ENCODE peak calls at places on chromosome 1, in six cellular contexts. K, V, M, F, W and Q are unnamed samples. For H3K4me1, the result is how much of the 10 kb centered on the place peaks cover.

GRCh38 chr1:106290805-106291537 is 765.5 kb upstream of the PRMT6 start:
- DNase-seq in V (no peak), F (no peak), M (no peak), W (no peak), K (no peak), Q (no peak)

GRCh38 chr1:240719953-240720700 is 108.2 kb upstream of the GREM2 start:
- DNase-seq in M (no peak), F (no peak), K (no peak), W (no peak), V (no peak), Q (no peak)

GRCh38 chr1:154157520-154158306 is 2.8 kb upstream of the NUP210L start:
- DNase-seq in V (no peak), F (no peak), M (peak), K (no peak), W (no peak), Q (no peak)

GRCh38 chr1:74502432-74502831 is 10.0 kb downstream of the LRRC53 start:
- DNase-seq in W (no peak), M (peak), F (no peak), V (no peak), K (no peak), Q (peak)

GRCh38 chr1:47752048-47752451 is 245.1 kb downstream of the TRABD2B start:
- DNase-seq in V (peak), W (peak), K (peak), M (no peak), F (no peak), Q (peak)

GRCh38 chr1:15201221-15201620 is 45.8 kb upstream of the FHAD1 start:
- DNase-seq in W (no peak), V (no peak), K (no peak), M (no peak), F (no peak), Q (no peak)

GRCh38 chr1:112083487-112083886 is 94.0 kb upstream of the KCND3 start:
- DNase-seq in K (no peak), W (no peak), F (no peak), M (no peak), V (no peak), Q (no peak)

GRCh38 chr1:19057182-19057779 is 100.8 kb upstream of the IFFO2 start:
- DNase-seq in V (no peak), F (no peak), K (no peak), M (no peak), W (no peak), Q (no peak)

GRCh38 chr1:14570514-14570913 is 28.0 kb upstream of the KAZN start:
- DNase-seq in F (no peak), V (no peak), M (no peak), W (no peak), K (no peak), Q (no peak)

GRCh38 chr1:43570307-43570706 is 39.6 kb downstream of the PTPRF start:
- DNase-seq in M (no peak), K (no peak), V (no peak), F (no peak), W (no peak), Q (no peak)

GRCh38 chr1:36530791-36531190 is 48.1 kb upstream of the CSF3R start:
- DNase-seq in M (no peak), W (no peak), F (no peak), K (no peak), V (peak), Q (no peak)

GRCh38 chr1:224368409-224368808 is 11.7 kb downstream of the CNIH4 start:
- DNase-seq in W (no peak), K (no peak), M (no peak), V (no peak), F (no peak), Q (no peak)

GRCh38 chr1:175373786-175374623 is 181.4 kb upstream of the KIAA0040 start:
- DNase-seq in V (no peak), F (peak), K (no peak), M (peak), W (peak), Q (peak)
- TF ChIP-seq CTCF in V (peak), F (peak), K (peak), M (peak), W (peak), Q (peak)

DNA sequence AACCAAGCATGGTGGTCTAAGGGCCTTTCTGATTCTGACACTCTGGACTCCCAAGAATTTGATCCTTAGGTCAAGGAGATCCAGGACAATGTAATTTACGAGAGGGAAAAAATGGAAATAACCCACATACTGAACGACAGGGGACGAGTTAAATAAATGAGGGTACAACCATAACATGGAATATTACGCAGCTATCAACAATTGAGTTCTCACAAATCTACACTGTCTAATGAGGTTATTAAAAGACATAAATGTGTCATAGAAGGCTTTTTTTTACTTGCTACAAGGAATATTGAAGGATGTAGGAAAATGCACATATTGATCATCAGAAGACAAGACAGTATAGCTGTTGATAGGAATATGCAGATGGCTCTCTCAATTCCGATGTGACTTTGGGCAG is 23.8 kb downstream of the SDC3 start:
- DNase-seq in F (no peak), W (no peak), M (no peak), V (no peak), K (no peak), Q (no peak)
- TF ChIP-seq POLR2A in F (no peak), W (no peak), M (no peak), V (no peak), K (no peak), Q (no peak)

DNA sequence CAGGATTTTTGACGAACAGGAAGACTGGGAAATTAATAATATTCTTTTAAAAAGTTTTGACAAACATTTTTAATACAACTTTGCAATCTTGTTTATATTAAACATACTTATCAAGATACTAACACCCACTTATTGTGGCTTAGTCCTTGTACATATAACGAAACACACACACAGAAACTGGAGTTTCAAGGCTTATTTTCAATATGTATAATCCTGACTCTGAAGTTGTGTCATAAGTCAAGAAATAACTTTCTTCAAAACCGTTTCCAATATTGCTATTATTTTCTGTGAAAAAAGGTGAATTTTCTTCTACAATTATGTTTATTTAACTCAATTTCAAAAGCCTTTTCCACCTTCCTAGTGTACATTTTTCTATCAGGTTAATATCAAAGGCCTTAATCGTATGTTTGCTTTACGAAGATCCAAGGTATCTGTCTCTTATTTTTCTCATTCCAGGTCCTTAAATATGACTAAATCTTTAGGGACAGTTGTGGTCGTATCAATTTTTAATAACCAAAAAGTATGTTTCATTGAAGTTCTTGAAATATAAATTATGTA is 1.8 kb downstream of the CDKN2C start:
- DNase-seq in F (no peak), W (no peak), M (no peak), K (no peak), V (no peak), Q (no peak)
- H3K4me1 ChIP-seq in F (under half), W (under half), M (under half), K (under half), V (under half), Q (under half)

GRCh38 chr1:54949971-54950360 is 30.5 kb upstream of the TMEM61 start:
- DNase-seq in M (no peak), W (no peak), F (no peak), V (no peak), K (peak), Q (peak)

GRCh38 chr1:54947540-54947939 is 32.9 kb upstream of the TMEM61 start:
- DNase-seq in F (no peak), V (no peak), W (no peak), K (no peak), M (no peak), Q (no peak)

GRCh38 chr1:54942976-54943375 is 37.5 kb upstream of the TMEM61 start:
- DNase-seq in F (no peak), M (no peak), W (no peak), K (no peak), V (no peak), Q (no peak)

GRCh38 chr1:54944610-54945392 is 35.6 kb upstream of the TMEM61 start:
- DNase-seq in W (peak), M (peak), F (peak), V (peak), K (peak), Q (peak)

DNA sequence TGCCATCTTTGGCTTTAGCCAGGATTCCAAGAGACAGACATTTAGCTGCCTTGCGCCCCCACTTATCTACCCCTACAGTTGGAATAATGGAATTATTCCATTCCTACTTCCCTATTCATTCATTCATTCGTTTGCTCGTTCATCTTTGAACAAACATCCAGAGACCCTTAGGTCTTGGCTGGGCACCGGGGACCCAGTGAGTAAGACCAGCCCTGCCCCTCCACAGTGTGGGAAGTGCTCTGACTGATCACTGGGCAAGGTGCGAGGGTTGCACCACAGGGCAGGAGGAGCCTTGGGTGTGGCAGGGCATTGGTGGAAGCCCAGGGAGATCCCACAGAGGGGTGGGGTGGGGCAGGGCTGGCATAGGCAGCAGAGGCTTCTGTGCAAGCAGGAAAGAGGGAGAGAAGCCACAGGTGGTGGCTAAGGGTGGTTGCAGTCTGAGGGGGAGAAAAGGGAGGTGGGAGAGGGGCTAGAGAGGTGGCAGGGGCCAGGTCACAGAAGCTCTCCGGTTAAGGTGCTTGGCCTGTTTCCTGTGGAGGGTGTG is 35.0 kb upstream of the TMEM61 start:
- DNase-seq in M (peak), V (no peak), W (no peak), K (no peak), F (no peak), Q (no peak)
- TF ChIP-seq CTCF in M (no peak), V (no peak), W (no peak), K (no peak), F (no peak), Q (no peak)

GRCh38 chr1:226223157-226223785 is at the start of gene MIXL1:
- DNase-seq in F (no peak), V (no peak), M (no peak), W (no peak), K (no peak), Q (no peak)
- TF ChIP-seq POLR2A in F (no peak), V (no peak), M (no peak), W (no peak), K (no peak), Q (no peak)

GRCh38 chr1:228988655-228989054 is 253.4 kb downstream of the RHOU start:
- DNase-seq in F (no peak), K (no peak), M (no peak), W (no peak), V (no peak), Q (peak)

GRCh38 chr1:228989676-228989991 is 254.4 kb downstream of the RHOU start:
- DNase-seq in W (no peak), M (no peak), F (no peak), K (no peak), V (no peak), Q (no peak)

GRCh38 chr1:228989176-228989575 is 253.9 kb downstream of the RHOU start:
- DNase-seq in M (no peak), W (no peak), F (no peak), V (no peak), K (no peak), Q (no peak)

GRCh38 chr1:228986093-228986904 is 251.0 kb downstream of the RHOU start:
- DNase-seq in V (peak), M (no peak), W (peak), K (peak), F (peak), Q (peak)

DNA sequence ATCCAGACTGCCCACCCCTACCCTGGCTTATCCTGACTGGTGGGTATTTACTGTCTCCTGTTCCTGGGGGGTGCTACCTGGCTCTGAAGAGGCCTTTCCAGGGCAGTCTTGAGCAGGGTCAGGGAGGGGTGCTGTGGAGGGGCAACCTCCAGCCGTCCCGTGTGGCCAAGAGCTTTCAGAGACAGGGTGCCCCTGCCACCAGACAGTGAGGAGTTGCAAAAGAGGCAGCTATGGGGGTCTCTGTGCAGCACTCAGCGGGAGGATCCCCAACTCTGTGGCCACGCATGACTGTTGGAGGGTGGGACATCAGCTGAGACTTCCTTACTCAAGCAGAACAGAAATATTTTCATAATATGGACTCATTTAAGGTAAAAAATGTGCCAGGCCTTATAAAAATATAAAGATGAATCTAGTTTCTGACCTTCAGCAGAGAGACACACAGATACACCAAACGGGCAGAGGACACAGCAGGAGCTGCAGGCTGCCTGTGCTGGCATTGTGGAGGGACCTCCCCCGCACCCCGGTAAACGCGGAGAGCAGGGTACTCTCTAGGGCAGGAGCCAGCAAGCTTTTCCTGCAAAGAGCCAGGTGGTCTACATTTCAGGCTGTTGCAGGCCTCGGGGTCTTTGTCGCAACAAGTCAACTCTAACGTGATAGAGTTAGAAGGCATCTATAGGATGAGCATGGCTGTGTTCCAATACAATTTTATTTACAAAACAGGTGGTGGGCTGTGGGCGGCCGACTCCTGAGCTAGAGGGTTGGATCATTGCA is 252.6 kb downstream of the RHOU start:
- DNase-seq in W (no peak), V (no peak), K (no peak), F (no peak), M (no peak), Q (no peak)
- H3K4me1 ChIP-seq in W (under half), V (under half), K (under half), F (under half), M (under half), Q (under half)

DNA sequence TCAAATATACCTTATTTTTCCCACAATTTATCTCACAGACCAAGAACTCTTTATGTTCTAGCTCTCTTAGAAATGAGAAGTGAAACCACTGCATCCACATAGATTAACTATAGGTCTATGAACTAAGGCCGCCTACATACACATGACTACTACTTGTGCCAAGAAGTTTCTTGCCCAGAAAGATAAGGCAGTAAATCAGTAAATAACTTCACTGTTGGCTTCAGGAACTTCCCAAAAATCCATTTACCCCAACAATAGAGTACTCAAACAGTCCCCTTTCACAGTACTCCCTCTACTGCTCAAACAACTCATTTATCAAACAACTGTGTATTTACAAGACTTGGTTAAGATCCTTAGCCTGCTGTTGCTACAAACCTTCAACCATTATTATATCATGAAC is 96.5 kb downstream of the NME7 start:
- DNase-seq in W (no peak), V (no peak), M (no peak), K (no peak), F (no peak), Q (no peak)
- TF ChIP-seq CTCF in W (peak), V (no peak), M (no peak), K (no peak), F (peak), Q (no peak)